ENCODE peak calls at places on chromosomes 4 and X, in four cellular contexts. C is occipital lobe, X is A549, D is cerebellum. F is an unnamed sample.

GRCh38 chrX:135410861-135411627 is 10.7 kb upstream of the SMIM10L2A start:
- DNase-seq in C (no peak), X (no peak), D (no peak), F (no peak)

GRCh38 chrX:134622056-134622812 is 36.0 kb downstream of the PLAC1 start:
- DNase-seq in C (no peak), X (peak; percentile 39), D (no peak), F (no peak)

GRCh38 chrX:2767631-2768455 is 16.0 kb downstream of the XG start:
- DNase-seq in C (no peak), X (peak; percentile 38), D (no peak), F (peak; percentile 88)

GRCh38 chr4:123025398-123025797 is 103.0 kb upstream of the NUDT6 start:
- DNase-seq in C (no peak), X (no peak), D (no peak), F (no peak)

GRCh38 chr4:7876096-7876993 is 63.3 kb downstream of the AFAP1 start:
- DNase-seq in C (no peak), X (peak; percentile 75), D (no peak), F (no peak)

GRCh38 chr4:82745173-82745842 is 53.3 kb downstream of the SCD5 start:
- DNase-seq in C (no peak), X (no peak), D (no peak), F (no peak)

GRCh38 chr4:84394386-84394785 is 104.7 kb downstream of the NKX6-1 start:
- DNase-seq in C (no peak), X (no peak), D (no peak), F (no peak)

GRCh38 chr4:86498560-86499166 is 95.5 kb upstream of the PTPN13 start:
- DNase-seq in C (no peak), X (peak; percentile 16), D (peak; percentile 35), F (no peak)

GRCh38 chrX:122907375-122907774 is 276.7 kb upstream of the GRIA3 start:
- DNase-seq in C (no peak), X (no peak), D (no peak), F (no peak)

GRCh38 chr4:17142232-17142711 is 243.8 kb upstream of the LDB2 start:
- DNase-seq in C (peak; percentile 39), X (no peak), D (no peak), F (no peak)

GRCh38 chrX:18676470-18676869 is 4.6 kb upstream of the RS1 start:
- DNase-seq in C (no peak), X (peak; percentile 50), D (no peak), F (no peak)

GRCh38 chrX:39896951-39897740 is 200.6 kb downstream of the BCOR start:
- DNase-seq in C (no peak), X (no peak), D (no peak), F (no peak)

GRCh38 chr4:38583102-38583501 is 80.9 kb upstream of the KLF3 start:
- DNase-seq in C (no peak), X (no peak), D (peak; percentile 6), F (no peak)

GRCh38 chr4:88320174-88320779 is 35.9 kb upstream of the PPM1K start:
- DNase-seq in C (no peak), X (no peak), D (no peak), F (no peak)

GRCh38 chr4:94486372-94486801 is 34.6 kb downstream of the PDLIM5 start:
- DNase-seq in C (no peak), X (no peak), D (no peak), F (no peak)

GRCh38 chr4:110005461-110006056 is 92.9 kb downstream of the EGF start:
- DNase-seq in C (no peak), X (peak; percentile 55), D (peak; percentile 45), F (no peak)

GRCh38 chr4:26000274-26000950 is 86.4 kb downstream of the SMIM20 start:
- DNase-seq in C (no peak), X (no peak), D (no peak), F (no peak)

GRCh38 chr4:176548571-176548970 is 228.8 kb downstream of the SPCS3 start:
- DNase-seq in C (no peak), X (no peak), D (no peak), F (no peak)

GRCh38 chr4:6463311-6464289 is 8.8 kb downstream of the PPP2R2C start:
- DNase-seq in C (peak; percentile 81), X (no peak), D (no peak), F (peak; percentile 46)

GRCh38 chrX:112941209-112941788 is 100.7 kb upstream of the AMOT start:
- DNase-seq in C (no peak), X (no peak), D (no peak), F (no peak)

GRCh38 chr4:89657931-89658700 is 178.8 kb downstream of the SNCA start:
- DNase-seq in C (no peak), X (no peak), D (peak; percentile 47), F (no peak)

GRCh38 chrX:153642655-153643430 is 4.2 kb upstream of the DUSP9 start:
- DNase-seq in C (no peak), X (no peak), D (no peak), F (no peak)

GRCh38 chrX:107750263-107750662 is 25.3 kb downstream of the TSC22D3 start:
- DNase-seq in C (no peak), X (no peak), D (no peak), F (no peak)

GRCh38 chr4:26839534-26839951 is 21.1 kb upstream of the STIM2 start:
- DNase-seq in C (no peak), X (no peak), D (peak; percentile 31), F (no peak)

GRCh38 chrX:149518236-149518635 is 13.1 kb upstream of the IDS start:
- DNase-seq in C (no peak), X (no peak), D (no peak), F (no peak)

GRCh38 chr4:37839426-37839825 is 12.9 kb downstream of the PGM2 start:
- DNase-seq in C (no peak), X (no peak), D (no peak), F (no peak)

GRCh38 chr4:68724426-68724825 is 54.0 kb upstream of the UGT2B15 start:
- DNase-seq in C (no peak), X (no peak), D (no peak), F (no peak)

GRCh38 chrX:130118941-130119640 is 8.8 kb upstream of the ELF4 start:
- DNase-seq in C (no peak), X (no peak), D (no peak), F (no peak)

GRCh38 chrX:97446298-97446882 is 562.7 kb downstream of the RPA4 start:
- DNase-seq in C (no peak), X (no peak), D (no peak), F (no peak)

F was measured in suprapubic skin.